ENCODE peak calls at places on chromosomes 12 and 14, in four cellular contexts. G, W, B and V are unnamed samples.
A peak's percentile ranks its signal among the peaks of the same experiment; 100 is the strongest.

GRCh38 chr12:75505706-75506312 is 5.6 kb downstream of the KRR1 start:
- DNase-seq in G (no peak), W (peak; percentile 38), B (no peak), V (peak; percentile 33)

GRCh38 chr12:49188205-49188915 is 520 bp downstream of the TUBA1A start:
- DNase-seq in G (peak; percentile 81), W (peak; percentile 79), B (peak; percentile 64), V (peak; percentile 59)

GRCh38 chr14:59344711-59345455 is 120.3 kb downstream of the GPR135 start:
- DNase-seq in G (no peak), W (no peak), B (no peak), V (no peak)

GRCh38 chr12:87656311-87656710 is 372.9 kb downstream of the C12orf50 start:
- DNase-seq in G (no peak), W (no peak), B (no peak), V (no peak)

GRCh38 chr14:47103781-47104180 is 452.2 kb upstream of the RPL10L start:
- DNase-seq in G (no peak), W (no peak), B (no peak), V (no peak)

GRCh38 chr14:20998674-20999366 is at the start of gene SLC39A2:
- DNase-seq in G (no peak), W (no peak), B (peak; percentile 28), V (no peak)

GRCh38 chr14:36455241-36455627 is 64.8 kb downstream of the NKX2-1 start:
- DNase-seq in G (no peak), W (no peak), B (no peak), V (no peak)

GRCh38 chr12:93668919-93669418 is 8.2 kb upstream of the CRADD start:
- DNase-seq in G (no peak), W (peak; percentile 13), B (no peak), V (no peak)

GRCh38 chr12:67147030-67147429 is 122.1 kb upstream of the CAND1 start:
- DNase-seq in G (no peak), W (no peak), B (no peak), V (no peak)

GRCh38 chr14:99117671-99118045 is 154.3 kb downstream of the BCL11B start:
- DNase-seq in G (no peak), W (no peak), B (no peak), V (no peak)